ENCODE peak calls at places on chromosome 1, in four cellular contexts. O, M, D and W are unnamed samples.

GRCh38 chr1:8463144-8463927 is 145.4 kb downstream of the SLC45A1 start:
- DNase-seq in O (no peak), M (peak), D (no peak), W (peak)

GRCh38 chr1:109995536-109995935 is 11.0 kb downstream of the AHCYL1 start:
- DNase-seq in O (no peak), M (no peak), D (no peak), W (no peak)

GRCh38 chr1:193733674-193734073 is 547.3 kb upstream of the B3GALT2 start:
- DNase-seq in O (no peak), M (no peak), D (no peak), W (no peak)

GRCh38 chr1:115429884-115430283 is 91.8 kb upstream of the NGF start:
- DNase-seq in O (no peak), M (no peak), D (no peak), W (no peak)

GRCh38 chr1:197972406-197972805 is 55.2 kb downstream of the LHX9 start:
- DNase-seq in O (no peak), M (no peak), D (no peak), W (no peak)

GRCh38 chr1:24317081-24317480 is 2.1 kb upstream of the GRHL3 start:
- DNase-seq in O (no peak), M (no peak), D (no peak), W (no peak)

GRCh38 chr1:78229344-78229743 is 183.6 kb downstream of the GIPC2 start:
- DNase-seq in O (no peak), M (peak), D (no peak), W (peak)

GRCh38 chr1:54804471-54805132 is 3.5 kb upstream of the TTC22 start:
- DNase-seq in O (no peak), M (no peak), D (no peak), W (peak)

GRCh38 chr1:33349778-33350610 is 29.1 kb upstream of the A3GALT2 start:
- DNase-seq in O (peak), M (peak), D (peak), W (peak)

GRCh38 chr1:26358411-26359384 is 4.8 kb upstream of the CRYBG2 start:
- DNase-seq in O (no peak), M (no peak), D (peak), W (no peak)

GRCh38 chr1:160576430-160576829 is 2.9 kb downstream of the CD84 start:
- DNase-seq in O (no peak), M (no peak), D (no peak), W (no peak)
- H3K4me3 ChIP-seq in O (no peak), M (no peak), D (no peak), W (no peak)

GRCh38 chr1:168084396-168085231 is 52.1 kb downstream of the GPR161 start:
- DNase-seq in O (peak), M (peak), D (peak), W (peak)
- TF ChIP-seq CTCF in O (peak), M (peak), D (peak), W (peak)

DNA sequence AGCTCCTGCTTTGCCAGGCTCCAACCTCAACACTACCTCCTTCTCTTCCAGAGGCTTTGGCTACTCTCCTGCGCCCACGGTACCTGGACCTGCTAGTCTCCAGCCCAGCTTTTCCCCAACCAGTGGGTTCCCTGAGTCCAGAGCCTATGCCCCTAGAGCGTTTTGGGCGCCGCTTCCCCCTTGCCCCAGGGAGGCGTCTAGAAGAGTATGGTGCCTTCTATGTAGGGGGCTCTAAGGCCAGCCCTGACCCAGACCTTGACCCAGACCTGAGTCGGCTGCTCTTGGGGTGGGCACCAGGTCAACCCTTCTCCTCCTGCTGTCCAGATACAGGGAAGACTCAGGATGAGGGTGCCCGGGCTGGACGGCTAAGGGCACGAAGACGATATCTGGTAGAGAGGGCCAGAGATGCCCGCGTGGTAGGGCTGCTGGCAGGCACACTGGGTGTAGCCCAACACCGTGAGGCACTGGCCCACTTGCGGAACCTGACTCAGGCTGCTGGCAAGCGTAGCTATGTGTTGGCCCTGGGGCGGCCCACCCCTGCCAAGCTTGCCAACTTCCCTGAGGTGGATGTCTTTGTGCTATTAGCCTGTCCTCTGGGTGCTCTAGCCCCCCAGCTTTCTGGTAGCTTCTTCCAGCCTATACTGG is 1.6 kb downstream of the DPH2 start:
- DNase-seq in O (peak), M (no peak), D (no peak), W (no peak)
- H3K4me3 ChIP-seq in O (peak), M (no peak), D (no peak), W (no peak)

DNA sequence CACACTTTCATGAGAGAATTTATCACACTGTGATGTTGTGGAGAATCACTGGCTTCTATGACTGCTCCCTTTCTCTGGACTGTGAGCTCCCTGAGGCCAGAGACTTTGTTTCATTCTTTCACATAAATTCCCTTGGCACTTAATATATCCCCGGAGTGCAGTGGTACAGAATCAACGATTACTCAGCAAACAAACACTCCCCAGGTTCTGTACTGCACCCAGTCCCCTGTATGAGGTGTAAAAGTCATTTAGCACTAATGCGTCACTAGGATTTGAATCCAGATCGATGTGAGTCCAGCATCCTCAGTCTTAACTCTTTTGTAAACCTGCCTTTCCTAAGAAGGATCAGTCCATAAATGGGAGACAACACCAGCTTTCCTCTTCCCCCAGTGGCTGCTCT is 6.8 kb upstream of the UTP25 start:
- DNase-seq in O (no peak), M (no peak), D (no peak), W (no peak)
- TF ChIP-seq CTCF in O (no peak), M (no peak), D (no peak), W (no peak)

GRCh38 chr1:170590921-170591705 is 59.1 kb downstream of the GORAB start:
- DNase-seq in O (no peak), M (no peak), D (no peak), W (no peak)

GRCh38 chr1:170586942-170587593 is 55.1 kb downstream of the GORAB start:
- DNase-seq in O (no peak), M (peak), D (no peak), W (peak)

GRCh38 chr1:170581041-170581440 is 49.1 kb downstream of the GORAB start:
- DNase-seq in O (no peak), M (no peak), D (no peak), W (no peak)

GRCh38 chr1:170583186-170583585 is 51.2 kb downstream of the GORAB start:
- DNase-seq in O (no peak), M (no peak), D (no peak), W (no peak)

DNA sequence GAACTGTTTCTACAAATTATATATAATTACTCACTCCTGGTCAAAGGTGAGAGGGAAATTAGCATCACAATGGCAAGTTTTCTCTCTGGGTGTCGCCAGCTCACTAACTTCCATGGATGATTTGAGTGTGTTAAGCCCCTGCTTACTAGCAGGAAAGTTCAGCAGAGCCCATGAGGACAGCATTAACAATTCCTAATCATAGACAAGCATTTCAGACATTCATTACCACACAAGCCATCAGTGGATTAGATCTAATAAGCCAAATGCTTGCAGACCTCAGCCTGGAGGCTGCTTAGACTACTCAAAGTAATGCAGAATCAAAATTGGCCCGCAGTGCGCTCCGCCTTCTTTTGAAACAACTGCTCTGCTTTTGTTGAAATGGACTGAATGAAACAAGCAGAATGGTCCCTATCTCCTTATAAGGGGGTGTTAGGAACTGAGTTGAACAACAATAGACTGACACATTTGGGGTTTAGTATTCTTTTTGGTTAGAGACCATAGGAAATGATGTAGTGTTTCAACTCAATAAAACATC is 54.4 kb downstream of the GORAB start:
- DNase-seq in O (peak), M (peak), D (no peak), W (no peak)
- H3K4me3 ChIP-seq in O (peak), M (peak), D (no peak), W (no peak)

GRCh38 chr1:30353637-30354036 is 369.7 kb downstream of the MATN1 start:
- DNase-seq in O (no peak), M (no peak), D (no peak), W (peak)
- TF ChIP-seq CTCF in O (peak), M (no peak), D (no peak), W (peak)

DNA sequence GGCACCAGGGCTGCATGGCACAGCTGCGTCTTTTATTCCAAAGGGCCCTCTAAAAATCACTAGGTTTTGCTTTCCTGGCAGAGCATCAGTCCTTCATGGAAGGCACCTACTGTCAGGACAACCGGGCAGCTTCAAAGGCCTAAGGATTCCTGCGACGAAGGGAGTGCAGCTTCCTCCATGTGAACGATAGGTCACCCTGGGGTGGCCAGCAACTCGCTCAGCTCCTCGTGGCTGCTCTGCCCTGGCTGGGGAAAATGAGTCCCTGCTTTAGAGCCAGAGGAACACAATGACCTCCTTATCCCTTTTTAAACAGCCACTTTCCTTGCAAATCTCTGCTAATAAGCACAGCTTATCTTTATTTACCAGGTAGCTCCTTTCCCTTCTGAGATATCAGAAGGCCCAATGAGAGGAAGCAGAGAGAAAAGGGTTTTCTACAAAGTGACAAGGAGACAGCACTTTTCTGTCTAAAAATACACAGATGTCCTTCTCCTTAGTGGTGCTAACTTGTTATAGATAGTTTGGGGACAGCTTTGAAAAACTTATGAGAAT is 71.6 kb upstream of the SMYD2 start:
- DNase-seq in O (no peak), M (no peak), D (no peak), W (no peak)
- H3K4me3 ChIP-seq in O (no peak), M (no peak), D (no peak), W (no peak)

GRCh38 chr1:94462606-94463005 is 44.4 kb downstream of the ABCD3 start:
- DNase-seq in O (no peak), M (no peak), D (no peak), W (no peak)

GRCh38 chr1:94463056-94463764 is 45.0 kb downstream of the ABCD3 start:
- DNase-seq in O (no peak), M (no peak), D (no peak), W (no peak)

DNA sequence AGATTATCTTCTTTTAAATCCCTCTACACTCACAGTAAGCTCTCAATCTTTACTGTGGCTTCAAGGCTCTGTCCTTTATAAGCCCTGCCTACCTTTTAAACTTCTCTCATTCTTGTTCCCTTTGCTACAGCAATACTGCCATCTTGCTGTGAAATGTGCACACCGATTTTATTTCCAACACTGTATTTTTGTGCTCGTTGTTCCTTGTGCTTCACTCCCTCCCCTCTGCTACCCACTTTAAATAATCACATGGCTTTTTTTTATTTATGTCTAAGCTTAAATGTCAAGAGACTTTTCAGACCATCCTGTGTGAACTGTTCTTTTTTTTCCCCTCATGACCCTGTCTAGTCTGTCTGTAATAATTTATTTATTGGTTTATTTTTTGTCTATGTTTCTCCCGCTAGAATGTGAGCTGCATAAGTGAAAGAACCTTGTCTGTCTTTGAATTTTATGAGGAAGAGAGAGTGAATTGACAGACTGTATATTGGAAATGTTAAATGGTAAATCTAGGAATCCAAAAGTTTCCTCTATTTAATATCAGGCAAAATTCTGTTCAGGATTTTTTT is 45.7 kb downstream of the ABCD3 start:
- DNase-seq in O (no peak), M (peak), D (peak), W (peak)
- TF ChIP-seq CTCF in O (peak), M (peak), D (peak), W (peak)

GRCh38 chr1:16922466-16922865 is 735 bp downstream of the CROCC start:
- DNase-seq in O (peak), M (no peak), D (no peak), W (no peak)
- H3K4me3 ChIP-seq in O (no peak), M (no peak), D (no peak), W (no peak)